ENCODE peak calls at places on chromosomes 12 and 14, in four cellular contexts. N, O, I and J are unnamed samples.

GRCh38 chr14:62087191-62087590 is 325.0 kb downstream of the SNAPC1 start:
- DNase-seq in N (no peak), O (no peak), I (no peak), J (no peak)

GRCh38 chr12:12070674-12071661 is at the start of gene BCL2L14:
- DNase-seq in N (peak), O (no peak), I (peak), J (no peak)

GRCh38 chr12:29688914-29689313 is 94.8 kb downstream of the TMTC1 start:
- DNase-seq in N (no peak), O (no peak), I (no peak), J (no peak)

GRCh38 chr14:39398382-39398781 is 33.9 kb downstream of the FBXO33 start:
- DNase-seq in N (no peak), O (no peak), I (no peak), J (no peak)

GRCh38 chr14:64540208-64541202 is at the start of gene HSPA2:
- DNase-seq in N (peak), O (peak), I (peak), J (peak)

GRCh38 chr12:28851781-28852180 is 297.3 kb upstream of the FAR2 start:
- DNase-seq in N (peak), O (no peak), I (no peak), J (no peak)

GRCh38 chr14:102029956-102030355 is 56.9 kb downstream of the HSP90AA1 start:
- DNase-seq in N (peak), O (no peak), I (no peak), J (no peak)

GRCh38 chr14:69685716-69686115 is 74.3 kb downstream of the SUSD6 start:
- DNase-seq in N (peak), O (no peak), I (peak), J (no peak)

GRCh38 chr12:116612436-116612835 is 53.3 kb downstream of the MAP1LC3B2 start:
- DNase-seq in N (no peak), O (no peak), I (no peak), J (no peak)

DNA sequence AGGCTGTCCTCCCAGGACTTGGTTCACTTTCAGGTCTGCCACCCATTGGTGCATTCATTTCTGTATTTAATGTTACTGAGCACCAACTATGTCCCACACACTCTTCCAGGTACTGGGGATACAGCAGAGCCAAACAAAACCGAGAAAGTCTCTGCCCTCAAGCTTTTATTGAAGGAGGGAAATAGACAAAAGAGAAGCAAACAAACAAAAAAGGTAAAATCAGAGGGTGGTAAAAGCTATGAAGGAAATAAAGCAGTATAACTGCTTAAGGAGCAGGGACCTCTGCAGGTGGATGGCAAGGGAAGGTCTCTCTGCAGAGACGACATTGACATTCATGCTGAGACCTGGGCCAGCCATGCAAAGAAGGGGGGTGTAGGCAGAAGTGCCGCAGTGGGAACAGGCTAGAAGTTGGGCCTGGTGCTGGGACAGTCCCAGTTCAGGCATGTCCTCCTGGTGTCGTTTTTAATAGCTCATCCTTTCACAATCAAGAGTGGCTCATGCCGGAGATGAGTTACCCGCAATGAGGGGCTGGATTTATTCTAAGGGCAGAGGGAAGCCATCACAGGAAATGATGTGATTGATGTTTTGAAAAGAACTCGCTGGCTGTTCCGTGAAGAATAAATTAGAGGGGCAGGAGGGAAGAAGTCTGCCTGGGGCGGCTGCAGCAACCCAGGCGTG is 72.8 kb downstream of the IRF2BPL start:
- DNase-seq in N (peak), O (no peak), I (no peak), J (peak)
- TF ChIP-seq CTCF in N (no peak), O (no peak), I (no peak), J (no peak)

GRCh38 chr14:92670177-92670576 is 78.2 kb downstream of the LGMN start:
- DNase-seq in N (peak), O (peak), I (no peak), J (no peak)
- TF ChIP-seq CTCF in N (peak), O (peak), I (no peak), J (peak)

DNA sequence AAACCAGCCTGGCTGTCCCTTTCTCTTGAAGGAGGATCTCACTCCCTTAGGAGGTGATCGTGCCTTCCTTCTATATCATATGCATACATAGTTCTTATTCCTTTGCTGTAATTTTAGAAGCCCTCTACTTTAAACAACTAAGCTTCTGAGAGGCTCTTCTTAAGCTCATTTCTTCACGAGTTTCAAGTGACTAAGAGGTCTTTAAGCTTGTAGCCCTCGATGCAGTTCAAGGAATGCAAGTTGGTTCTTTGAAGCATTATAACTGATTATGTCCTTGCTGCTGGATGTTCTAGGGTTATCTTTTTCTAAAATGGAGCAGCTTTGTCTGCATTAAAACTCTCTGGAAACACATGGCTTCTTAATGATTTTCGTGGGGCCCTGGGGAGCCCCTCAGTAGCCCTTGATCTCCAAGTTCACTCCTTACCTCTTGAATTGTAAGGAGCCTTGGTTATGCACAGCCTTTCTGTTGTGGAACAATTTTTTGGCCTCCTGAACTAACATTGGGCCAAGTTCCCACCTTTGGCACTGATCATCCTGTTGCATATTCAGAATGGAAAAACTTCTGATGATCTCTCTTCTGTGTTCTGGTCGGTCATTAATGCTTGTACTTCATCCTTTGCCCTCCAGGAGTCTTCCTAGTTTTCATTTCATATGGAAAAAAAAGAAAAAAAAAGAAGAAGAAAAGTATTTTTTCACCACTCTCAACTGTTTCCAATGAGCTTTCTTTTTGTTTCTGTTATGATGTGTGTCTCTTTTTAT is 12.6 kb downstream of the RASSF8 start:
- DNase-seq in N (no peak), O (no peak), I (no peak), J (no peak)
- TF ChIP-seq CTCF in N (peak), O (peak), I (peak), J (no peak)

GRCh38 chr12:70365398-70365647 is 767 bp upstream of the KCNMB4 start:
- DNase-seq in N (peak), O (no peak), I (no peak), J (no peak)

GRCh38 chr12:70367268-70368141 is 1.4 kb downstream of the KCNMB4 start:
- DNase-seq in N (peak), O (peak), I (no peak), J (no peak)

GRCh38 chr12:70364695-70365397 is 1.2 kb upstream of the KCNMB4 start:
- DNase-seq in N (no peak), O (peak), I (no peak), J (no peak)

GRCh38 chr12:70365648-70366518 is at the start of gene KCNMB4:
- DNase-seq in N (peak), O (peak), I (peak), J (peak)

DNA sequence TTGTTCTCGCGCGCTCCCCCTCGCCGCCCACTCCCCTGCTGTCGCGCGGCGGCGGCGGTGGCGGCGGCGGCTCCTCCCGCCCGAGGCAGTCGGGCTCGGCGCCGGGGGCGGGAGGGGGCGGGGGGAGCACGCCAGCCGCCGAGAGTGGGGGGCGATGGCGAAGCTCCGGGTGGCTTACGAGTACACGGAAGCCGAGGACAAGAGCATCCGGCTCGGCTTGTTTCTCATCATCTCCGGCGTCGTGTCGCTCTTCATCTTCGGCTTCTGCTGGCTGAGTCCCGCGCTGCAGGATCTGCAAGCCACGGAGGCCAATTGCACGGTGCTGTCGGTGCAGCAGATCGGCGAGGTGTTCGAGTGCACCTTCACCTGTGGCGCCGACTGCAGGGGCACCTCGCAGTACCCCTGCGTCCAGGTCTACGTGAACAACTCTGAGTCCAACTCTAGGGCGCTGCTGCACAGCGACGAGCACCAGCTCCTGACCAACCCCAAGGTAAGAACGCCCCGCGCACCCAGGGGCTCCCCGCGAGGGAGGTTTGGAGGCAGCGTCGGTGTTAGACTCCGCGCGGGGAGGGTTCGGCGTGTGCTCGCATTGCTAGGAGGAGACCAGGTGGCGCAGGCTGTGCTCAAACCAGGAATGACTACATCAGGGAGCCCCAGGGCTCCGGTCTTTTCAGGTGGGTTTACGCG is 634 bp downstream of the KCNMB4 start:
- DNase-seq in N (peak), O (peak), I (peak), J (no peak)
- TF ChIP-seq CTCF in N (no peak), O (no peak), I (no peak), J (no peak)

DNA sequence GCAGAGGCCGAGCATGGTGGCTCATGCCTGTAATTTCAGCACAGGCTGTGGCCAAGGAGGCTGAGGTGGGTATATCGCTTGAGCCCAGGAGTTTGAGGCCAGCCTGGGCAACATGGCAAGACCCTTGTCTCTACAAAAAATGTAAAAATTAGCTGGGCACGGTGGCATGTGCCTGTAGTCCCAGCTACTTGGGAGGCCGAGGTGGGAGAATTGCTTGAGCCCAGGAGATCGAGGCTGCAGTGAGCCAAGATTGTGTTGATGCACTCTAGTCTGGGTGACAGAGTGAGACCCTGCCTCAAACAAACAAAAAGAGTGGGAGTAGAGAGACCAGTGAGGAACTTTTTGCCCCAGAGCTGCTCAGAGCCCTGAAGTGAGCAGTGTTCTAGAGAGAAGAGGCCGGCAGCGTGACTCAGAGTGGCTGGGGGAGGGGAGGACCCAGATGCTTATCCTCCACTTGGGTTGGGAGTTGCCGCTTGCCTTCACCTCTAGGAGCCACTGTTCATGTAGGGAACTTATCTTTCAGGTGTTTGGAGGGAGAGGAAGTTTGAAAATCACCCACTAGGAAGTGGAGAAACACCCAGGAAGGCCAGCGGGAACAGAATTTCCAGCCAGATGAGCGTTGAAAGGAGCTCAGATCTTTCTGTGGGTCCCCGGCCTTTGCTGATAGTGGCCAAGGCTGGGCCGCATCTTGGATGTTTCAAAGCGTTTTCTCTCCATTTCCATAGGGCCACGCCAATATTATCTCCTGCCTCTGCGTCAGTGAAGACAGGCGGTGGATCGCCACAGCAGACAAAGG is 15.3 kb downstream of the CFAP251 start:
- DNase-seq in N (peak), O (no peak), I (no peak), J (no peak)
- TF ChIP-seq CTCF in N (no peak), O (peak), I (no peak), J (no peak)

GRCh38 chr12:54424232-54424631 is 5.2 kb upstream of the ITGA5 start:
- DNase-seq in N (no peak), O (no peak), I (no peak), J (no peak)
- TF ChIP-seq CTCF in N (no peak), O (no peak), I (no peak), J (no peak)

GRCh38 chr12:67069451-67070306 is 199.5 kb upstream of the CAND1 start:
- DNase-seq in N (peak), O (peak), I (peak), J (no peak)
- TF ChIP-seq CTCF in N (no peak), O (no peak), I (no peak), J (no peak)